ENCODE peak calls at places on chromosomes 4 and X, in eight cellular contexts. One of them, this sample, is unnamed.

GRCh38 chr4:153131478-153132069 is 72.7 kb upstream of the TRIM2 start:
- DNase-seq in WERI-Rb-1: no peak
- DNase-seq in mesenchymal stem cell: no peak
- DNase-seq in left lung: no peak
- DNase-seq in upper lobe of right lung: no peak
- DNase-seq in substantia nigra: peak; percentile 68
- DNase-seq in CD4-positive, CD25-positive, alpha-beta regulatory T cell: peak; percentile 17
- DNase-seq in uterus: no peak
- DNase-seq in this sample: no peak

GRCh38 chr4:169662226-169662625 is 41.8 kb downstream of the CLCN3 start:
- DNase-seq in WERI-Rb-1: no peak
- DNase-seq in mesenchymal stem cell: peak; percentile 38
- DNase-seq in left lung: no peak
- DNase-seq in upper lobe of right lung: no peak
- DNase-seq in substantia nigra: no peak
- DNase-seq in CD4-positive, CD25-positive, alpha-beta regulatory T cell: no peak
- DNase-seq in uterus: no peak
- DNase-seq in this sample: no peak

GRCh38 chr4:151804821-151805220 is 44.0 kb upstream of the GATB start:
- DNase-seq in WERI-Rb-1: no peak
- DNase-seq in mesenchymal stem cell: peak; percentile 17
- DNase-seq in left lung: no peak
- DNase-seq in upper lobe of right lung: no peak
- DNase-seq in substantia nigra: no peak
- DNase-seq in CD4-positive, CD25-positive, alpha-beta regulatory T cell: no peak
- DNase-seq in uterus: no peak
- DNase-seq in this sample: no peak

GRCh38 chr4:13705521-13706035 is 78.1 kb upstream of the BOD1L1 start:
- DNase-seq in WERI-Rb-1: peak; percentile 49
- DNase-seq in mesenchymal stem cell: no peak
- DNase-seq in left lung: peak; percentile 68
- DNase-seq in upper lobe of right lung: peak; percentile 79
- DNase-seq in substantia nigra: no peak
- DNase-seq in CD4-positive, CD25-positive, alpha-beta regulatory T cell: no peak
- DNase-seq in uterus: no peak
- DNase-seq in this sample: no peak

GRCh38 chr4:1245481-1246051 is 3.4 kb downstream of the CTBP1 start:
- DNase-seq in WERI-Rb-1: no peak
- DNase-seq in mesenchymal stem cell: no peak
- DNase-seq in left lung: peak; percentile 57
- DNase-seq in upper lobe of right lung: no peak
- DNase-seq in substantia nigra: no peak
- DNase-seq in CD4-positive, CD25-positive, alpha-beta regulatory T cell: no peak
- DNase-seq in uterus: no peak
- DNase-seq in this sample: peak; percentile 51

GRCh38 chr4:172173206-172173605 is 360.0 kb downstream of the GALNTL6 start:
- DNase-seq in WERI-Rb-1: no peak
- DNase-seq in mesenchymal stem cell: no peak
- DNase-seq in left lung: no peak
- DNase-seq in upper lobe of right lung: no peak
- DNase-seq in substantia nigra: no peak
- DNase-seq in CD4-positive, CD25-positive, alpha-beta regulatory T cell: no peak
- DNase-seq in uterus: no peak
- DNase-seq in this sample: no peak

GRCh38 chrX:47817897-47818296 is 18.8 kb upstream of the ZNF81 start:
- DNase-seq in WERI-Rb-1: no peak
- DNase-seq in mesenchymal stem cell: no peak
- DNase-seq in left lung: no peak
- DNase-seq in upper lobe of right lung: no peak
- DNase-seq in substantia nigra: no peak
- DNase-seq in CD4-positive, CD25-positive, alpha-beta regulatory T cell: no peak
- DNase-seq in uterus: no peak
- DNase-seq in this sample: no peak

GRCh38 chrX:9842541-9842940 is 56.3 kb downstream of the SHROOM2 start:
- DNase-seq in WERI-Rb-1: no peak
- DNase-seq in mesenchymal stem cell: peak; percentile 27
- DNase-seq in left lung: no peak
- DNase-seq in upper lobe of right lung: no peak
- DNase-seq in substantia nigra: no peak
- DNase-seq in CD4-positive, CD25-positive, alpha-beta regulatory T cell: no peak
- DNase-seq in uterus: no peak
- DNase-seq in this sample: no peak

GRCh38 chr4:3304831-3305609 is 12.2 kb downstream of the RGS12 start:
- DNase-seq in WERI-Rb-1: no peak
- DNase-seq in mesenchymal stem cell: no peak
- DNase-seq in left lung: peak; percentile 39
- DNase-seq in upper lobe of right lung: peak; percentile 56
- DNase-seq in substantia nigra: peak; percentile 66
- DNase-seq in CD4-positive, CD25-positive, alpha-beta regulatory T cell: no peak
- DNase-seq in uterus: peak; percentile 50
- DNase-seq in this sample: peak; percentile 50

GRCh38 chr4:95627004-95627403 is 78.2 kb upstream of the UNC5C start:
- DNase-seq in WERI-Rb-1: no peak
- DNase-seq in mesenchymal stem cell: no peak
- DNase-seq in left lung: no peak
- DNase-seq in upper lobe of right lung: no peak
- DNase-seq in substantia nigra: no peak
- DNase-seq in CD4-positive, CD25-positive, alpha-beta regulatory T cell: no peak
- DNase-seq in uterus: no peak
- DNase-seq in this sample: no peak

GRCh38 chr4:73613130-73613529 is 7.1 kb downstream of the RASSF6 start:
- DNase-seq in WERI-Rb-1: no peak
- DNase-seq in mesenchymal stem cell: no peak
- DNase-seq in left lung: no peak
- DNase-seq in upper lobe of right lung: no peak
- DNase-seq in substantia nigra: no peak
- DNase-seq in CD4-positive, CD25-positive, alpha-beta regulatory T cell: no peak
- DNase-seq in uterus: no peak
- DNase-seq in this sample: no peak

GRCh38 chr4:19382993-19383392 is 868.7 kb upstream of the SLIT2 start:
- DNase-seq in WERI-Rb-1: no peak
- DNase-seq in mesenchymal stem cell: peak; percentile 17
- DNase-seq in left lung: no peak
- DNase-seq in upper lobe of right lung: no peak
- DNase-seq in substantia nigra: no peak
- DNase-seq in CD4-positive, CD25-positive, alpha-beta regulatory T cell: no peak
- DNase-seq in uterus: no peak
- DNase-seq in this sample: no peak

GRCh38 chr4:25913056-25913850 is 767 bp upstream of the SMIM20 start:
- DNase-seq in WERI-Rb-1: peak; percentile 87
- DNase-seq in mesenchymal stem cell: no peak
- DNase-seq in left lung: peak; percentile 82
- DNase-seq in upper lobe of right lung: peak; percentile 66
- DNase-seq in substantia nigra: peak; percentile 55
- DNase-seq in CD4-positive, CD25-positive, alpha-beta regulatory T cell: peak; percentile 77
- DNase-seq in uterus: peak; percentile 45
- DNase-seq in this sample: peak; percentile 79

GRCh38 chr4:83440899-83441298 is 14.7 kb downstream of the HELQ start:
- DNase-seq in WERI-Rb-1: no peak
- DNase-seq in mesenchymal stem cell: no peak
- DNase-seq in left lung: no peak
- DNase-seq in upper lobe of right lung: no peak
- DNase-seq in substantia nigra: no peak
- DNase-seq in CD4-positive, CD25-positive, alpha-beta regulatory T cell: no peak
- DNase-seq in uterus: no peak
- DNase-seq in this sample: no peak

GRCh38 chr4:72670521-72670920 is 101.5 kb upstream of the ADAMTS3 start:
- DNase-seq in WERI-Rb-1: no peak
- DNase-seq in mesenchymal stem cell: no peak
- DNase-seq in left lung: no peak
- DNase-seq in upper lobe of right lung: no peak
- DNase-seq in substantia nigra: no peak
- DNase-seq in CD4-positive, CD25-positive, alpha-beta regulatory T cell: no peak
- DNase-seq in uterus: no peak
- DNase-seq in this sample: no peak

GRCh38 chrX:11367609-11368430 is 74.6 kb downstream of the AMELX start:
- DNase-seq in WERI-Rb-1: no peak
- DNase-seq in mesenchymal stem cell: peak; percentile 63
- DNase-seq in left lung: no peak
- DNase-seq in upper lobe of right lung: no peak
- DNase-seq in substantia nigra: no peak
- DNase-seq in CD4-positive, CD25-positive, alpha-beta regulatory T cell: no peak
- DNase-seq in uterus: no peak
- DNase-seq in this sample: no peak

GRCh38 chr4:74449571-74450297 is 4.8 kb downstream of the AREG start:
- DNase-seq in WERI-Rb-1: no peak
- DNase-seq in mesenchymal stem cell: no peak
- DNase-seq in left lung: no peak
- DNase-seq in upper lobe of right lung: no peak
- DNase-seq in substantia nigra: no peak
- DNase-seq in CD4-positive, CD25-positive, alpha-beta regulatory T cell: no peak
- DNase-seq in uterus: no peak
- DNase-seq in this sample: no peak

GRCh38 chr4:37629713-37630112 is 56.5 kb downstream of the RELL1 start:
- DNase-seq in WERI-Rb-1: no peak
- DNase-seq in mesenchymal stem cell: no peak
- DNase-seq in left lung: no peak
- DNase-seq in upper lobe of right lung: no peak
- DNase-seq in substantia nigra: no peak
- DNase-seq in CD4-positive, CD25-positive, alpha-beta regulatory T cell: no peak
- DNase-seq in uterus: no peak
- DNase-seq in this sample: no peak

GRCh38 chr4:37623940-37624339 is 62.2 kb downstream of the RELL1 start:
- DNase-seq in WERI-Rb-1: no peak
- DNase-seq in mesenchymal stem cell: no peak
- DNase-seq in left lung: no peak
- DNase-seq in upper lobe of right lung: no peak
- DNase-seq in substantia nigra: no peak
- DNase-seq in CD4-positive, CD25-positive, alpha-beta regulatory T cell: no peak
- DNase-seq in uterus: no peak
- DNase-seq in this sample: no peak

GRCh38 chr4:37625499-37625898 is 60.7 kb downstream of the RELL1 start:
- DNase-seq in WERI-Rb-1: no peak
- DNase-seq in mesenchymal stem cell: no peak
- DNase-seq in left lung: no peak
- DNase-seq in upper lobe of right lung: no peak
- DNase-seq in substantia nigra: no peak
- DNase-seq in CD4-positive, CD25-positive, alpha-beta regulatory T cell: no peak
- DNase-seq in uterus: no peak
- DNase-seq in this sample: no peak

GRCh38 chr4:37628977-37629609 is 57.1 kb downstream of the RELL1 start:
- DNase-seq in WERI-Rb-1: peak; percentile 71
- DNase-seq in mesenchymal stem cell: peak; percentile 80
- DNase-seq in left lung: no peak
- DNase-seq in upper lobe of right lung: no peak
- DNase-seq in substantia nigra: no peak
- DNase-seq in CD4-positive, CD25-positive, alpha-beta regulatory T cell: no peak
- DNase-seq in uterus: peak; percentile 52
- DNase-seq in this sample: no peak

DNA sequence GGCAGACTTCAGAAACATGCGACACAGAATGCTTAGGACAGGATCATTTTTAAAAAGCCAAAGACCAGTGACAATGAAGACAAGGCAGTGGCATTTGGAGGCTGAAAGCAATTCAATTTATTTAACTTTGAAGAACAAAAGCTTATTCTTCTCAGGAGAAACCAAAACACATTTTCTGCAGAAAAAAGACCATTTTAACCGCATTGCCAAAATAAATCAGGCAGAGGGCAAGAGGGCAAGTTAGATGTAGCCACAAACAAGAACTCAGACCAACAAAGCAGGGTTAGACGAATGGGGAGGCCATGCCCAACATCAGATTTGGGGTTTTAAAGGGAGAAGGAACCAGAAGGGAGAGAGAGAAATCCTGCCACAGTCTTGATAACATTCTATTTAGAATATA is 58.9 kb downstream of the RELL1 start:
- DNase-seq in WERI-Rb-1: no peak
- DNase-seq in mesenchymal stem cell: no peak
- DNase-seq in left lung: no peak
- DNase-seq in upper lobe of right lung: no peak
- DNase-seq in substantia nigra: no peak
- DNase-seq in CD4-positive, CD25-positive, alpha-beta regulatory T cell: no peak
- DNase-seq in uterus: no peak
- DNase-seq in this sample: no peak
- H3K27ac ChIP-seq in WERI-Rb-1: no peak overlapping the region
- H3K27ac ChIP-seq in mesenchymal stem cell: no peak overlapping the region
- H3K27ac ChIP-seq in left lung: no peak overlapping the region
- H3K27ac ChIP-seq in upper lobe of right lung: no peak overlapping the region
- H3K27ac ChIP-seq in substantia nigra: no peak overlapping the region
- H3K27ac ChIP-seq in CD4-positive, CD25-positive, alpha-beta regulatory T cell: no peak overlapping the region
- H3K27ac ChIP-seq in uterus: no peak overlapping the region
- H3K27ac ChIP-seq in this sample: no peak overlapping the region

GRCh38 chrX:67781132-67781531 is 237.3 kb downstream of the AR start:
- DNase-seq in WERI-Rb-1: no peak
- DNase-seq in mesenchymal stem cell: no peak
- DNase-seq in left lung: no peak
- DNase-seq in upper lobe of right lung: no peak
- DNase-seq in substantia nigra: no peak
- DNase-seq in CD4-positive, CD25-positive, alpha-beta regulatory T cell: no peak
- DNase-seq in uterus: peak; percentile 20
- DNase-seq in this sample: no peak
- H3K27ac ChIP-seq in WERI-Rb-1: no peak overlapping the region
- H3K27ac ChIP-seq in mesenchymal stem cell: peak overlapping the region; percentile 74
- H3K27ac ChIP-seq in left lung: peak overlapping the region; percentile 45
- H3K27ac ChIP-seq in upper lobe of right lung: peak overlapping the region; percentile 63
- H3K27ac ChIP-seq in substantia nigra: no peak overlapping the region
- H3K27ac ChIP-seq in CD4-positive, CD25-positive, alpha-beta regulatory T cell: no peak overlapping the region
- H3K27ac ChIP-seq in uterus: peak overlapping the region; percentile 68
- H3K27ac ChIP-seq in this sample: no peak overlapping the region

GRCh38 chr4:32142075-32142474 is 1421.9 kb downstream of the PCDH7 start:
- DNase-seq in WERI-Rb-1: no peak
- DNase-seq in mesenchymal stem cell: no peak
- DNase-seq in left lung: no peak
- DNase-seq in upper lobe of right lung: no peak
- DNase-seq in substantia nigra: no peak
- DNase-seq in CD4-positive, CD25-positive, alpha-beta regulatory T cell: no peak
- DNase-seq in uterus: no peak
- DNase-seq in this sample: no peak
- H3K27ac ChIP-seq in WERI-Rb-1: no peak overlapping the region
- H3K27ac ChIP-seq in mesenchymal stem cell: no peak overlapping the region
- H3K27ac ChIP-seq in left lung: no peak overlapping the region
- H3K27ac ChIP-seq in upper lobe of right lung: no peak overlapping the region
- H3K27ac ChIP-seq in substantia nigra: no peak overlapping the region
- H3K27ac ChIP-seq in CD4-positive, CD25-positive, alpha-beta regulatory T cell: no peak overlapping the region
- H3K27ac ChIP-seq in uterus: no peak overlapping the region
- H3K27ac ChIP-seq in this sample: no peak overlapping the region

GRCh38 chr4:87080462-87080861 is 140.0 kb downstream of the KLHL8 start:
- DNase-seq in WERI-Rb-1: no peak
- DNase-seq in mesenchymal stem cell: no peak
- DNase-seq in left lung: no peak
- DNase-seq in upper lobe of right lung: no peak
- DNase-seq in substantia nigra: no peak
- DNase-seq in CD4-positive, CD25-positive, alpha-beta regulatory T cell: no peak
- DNase-seq in uterus: no peak
- DNase-seq in this sample: no peak

GRCh38 chr4:87077834-87078585 is 142.4 kb downstream of the KLHL8 start:
- DNase-seq in WERI-Rb-1: no peak
- DNase-seq in mesenchymal stem cell: no peak
- DNase-seq in left lung: no peak
- DNase-seq in upper lobe of right lung: no peak
- DNase-seq in substantia nigra: peak; percentile 25
- DNase-seq in CD4-positive, CD25-positive, alpha-beta regulatory T cell: no peak
- DNase-seq in uterus: no peak
- DNase-seq in this sample: no peak

GRCh38 chr4:87079967-87080366 is 140.5 kb downstream of the KLHL8 start:
- DNase-seq in WERI-Rb-1: no peak
- DNase-seq in mesenchymal stem cell: no peak
- DNase-seq in left lung: no peak
- DNase-seq in upper lobe of right lung: no peak
- DNase-seq in substantia nigra: no peak
- DNase-seq in CD4-positive, CD25-positive, alpha-beta regulatory T cell: no peak
- DNase-seq in uterus: no peak
- DNase-seq in this sample: no peak

GRCh38 chr4:87076690-87077358 is 142.0 kb downstream of the AFF1 start:
- DNase-seq in WERI-Rb-1: no peak
- DNase-seq in mesenchymal stem cell: no peak
- DNase-seq in left lung: no peak
- DNase-seq in upper lobe of right lung: no peak
- DNase-seq in substantia nigra: no peak
- DNase-seq in CD4-positive, CD25-positive, alpha-beta regulatory T cell: no peak
- DNase-seq in uterus: no peak
- DNase-seq in this sample: no peak

GRCh38 chr4:87078987-87079469 is 141.4 kb downstream of the KLHL8 start:
- DNase-seq in WERI-Rb-1: no peak
- DNase-seq in mesenchymal stem cell: peak; percentile 68
- DNase-seq in left lung: no peak
- DNase-seq in upper lobe of right lung: no peak
- DNase-seq in substantia nigra: no peak
- DNase-seq in CD4-positive, CD25-positive, alpha-beta regulatory T cell: no peak
- DNase-seq in uterus: peak; percentile 50
- DNase-seq in this sample: no peak
- H3K27ac ChIP-seq in WERI-Rb-1: peak overlapping the region; percentile 41
- H3K27ac ChIP-seq in mesenchymal stem cell: no peak overlapping the region
- H3K27ac ChIP-seq in left lung: peak overlapping the region; percentile 65
- H3K27ac ChIP-seq in upper lobe of right lung: peak overlapping the region; percentile 55
- H3K27ac ChIP-seq in substantia nigra: peak overlapping the region; percentile 84
- H3K27ac ChIP-seq in CD4-positive, CD25-positive, alpha-beta regulatory T cell: no peak overlapping the region
- H3K27ac ChIP-seq in uterus: peak overlapping the region; percentile 68
- H3K27ac ChIP-seq in this sample: peak overlapping the region; percentile 39

This sample was measured in aorta.